ENCODE peak calls at places on chromosomes 1 and 21, in nine cellular contexts. K is GM23338, Q is endothelial cell of umbilical vein, S is suprapubic skin, E is HCT116, C is Panc1, V is H1, H is upper lobe of left lung, M is stomach. W is an unnamed sample. For H3K4me1, the result is how much of the 10 kb centered on the place peaks cover.

GRCh38 chr1:109932679-109933078 is 22.0 kb downstream of the CSF1 start:
- DNase-seq in V (no peak), C (no peak), M (peak), K (no peak), Q (no peak), E (no peak), S (no peak), H (no peak), W (no peak)

GRCh38 chr1:174426153-174426552 is 21.6 kb upstream of the GPR52 start:
- DNase-seq in Q (no peak), V (no peak), H (no peak), K (no peak), E (no peak), S (no peak), M (no peak), C (no peak), W (no peak)

GRCh38 chr21:36994501-36995189 is 11.9 kb upstream of the RIPPLY3 start:
- DNase-seq in C (no peak), H (no peak), K (peak), S (no peak), E (no peak), M (no peak), Q (no peak), V (peak), W (no peak)

GRCh38 chr1:47226121-47226977 is 5.7 kb downstream of the TAL1 start:
- DNase-seq in C (no peak), Q (peak), M (no peak), S (no peak), V (no peak), K (peak), E (no peak), H (no peak), W (no peak)

GRCh38 chr1:218499021-218499691 is 154.0 kb downstream of the TGFB2 start:
- DNase-seq in Q (peak), V (no peak), C (no peak), E (no peak), M (no peak), K (no peak), H (no peak), S (no peak), W (no peak)

GRCh38 chr1:55179177-55179835 is 35.9 kb downstream of the USP24 start:
- DNase-seq in M (no peak), H (no peak), E (no peak), C (no peak), V (no peak), S (no peak), K (no peak), Q (no peak), W (no peak)

GRCh38 chr1:221712776-221713431 is 29.0 kb downstream of the DUSP10 start:
- DNase-seq in C (no peak), M (peak), E (no peak), K (no peak), S (no peak), H (peak), V (no peak), Q (no peak), W (peak)

GRCh38 chr1:25082995-25083394 is 149.3 kb downstream of the SYF2 start:
- DNase-seq in H (no peak), V (no peak), K (no peak), S (no peak), E (no peak), C (no peak), Q (no peak), M (no peak), W (peak)

GRCh38 chr21:36504067-36505058 is 24.4 kb upstream of the CLDN14 start:
- DNase-seq in H (no peak), M (no peak), E (peak), Q (peak), K (peak), S (no peak), C (peak), V (no peak), W (no peak)

GRCh38 chr21:35226960-35227741 is 178.0 kb upstream of the RUNX1 start:
- DNase-seq in H (no peak), Q (no peak), M (no peak), K (no peak), S (no peak), E (no peak), C (no peak), V (no peak), W (no peak)

GRCh38 chr1:98110674-98111073 is 189.8 kb upstream of the DPYD start:
- DNase-seq in C (no peak), K (no peak), S (no peak), Q (no peak), H (no peak), V (no peak), E (no peak), M (no peak), W (no peak)

GRCh38 chr1:221053889-221054288 is 174.6 kb downstream of the HLX start:
- DNase-seq in C (no peak), S (no peak), M (no peak), K (no peak), H (no peak), Q (no peak), E (no peak), V (no peak), W (no peak)

GRCh38 chr1:114040273-114041043 is 61.2 kb downstream of the OLFML3 start:
- DNase-seq in C (no peak), H (peak), V (no peak), S (no peak), K (no peak), Q (no peak), E (no peak), M (no peak), W (no peak)

GRCh38 chr1:45304311-45305081 is 22.2 kb upstream of the HPDL start:
- DNase-seq in M (peak), V (peak), C (no peak), H (peak), E (no peak), K (no peak), Q (no peak), S (peak), W (peak)

GRCh38 chr1:36327421-36328087 is 4.1 kb upstream of the EVA1B start:
- DNase-seq in V (no peak), M (no peak), H (no peak), E (no peak), Q (no peak), C (no peak), K (no peak), S (no peak), W (no peak)

GRCh38 chr1:50447961-50448360 is 24.7 kb upstream of the DMRTA2 start:
- DNase-seq in S (no peak), V (no peak), Q (no peak), K (no peak), M (no peak), E (no peak), H (no peak), C (no peak), W (no peak)

GRCh38 chr1:62544570-62544969 is 52.8 kb upstream of the ANGPTL3 start:
- DNase-seq in E (no peak), K (no peak), Q (no peak), C (no peak), H (no peak), M (no peak), S (no peak), V (no peak), W (no peak)

GRCh38 chr1:42931911-42932422 is 26.7 kb downstream of the SLC2A1 start:
- DNase-seq in Q (no peak), M (peak), H (peak), C (no peak), S (peak), K (peak), V (no peak), E (no peak), W (peak)

GRCh38 chr1:197951617-197952175 is 34.5 kb downstream of the LHX9 start:
- DNase-seq in H (no peak), Q (no peak), S (no peak), C (no peak), E (no peak), V (no peak), M (no peak), K (no peak), W (no peak)

GRCh38 chr1:63799810-63800209 is 26.0 kb downstream of the ROR1 start:
- DNase-seq in M (no peak), S (no peak), V (no peak), Q (no peak), C (no peak), H (no peak), K (no peak), E (no peak), W (no peak)

GRCh38 chr1:96723372-96723771 is 1.8 kb downstream of the PTBP2 start:
- DNase-seq in C (no peak), K (no peak), E (no peak), S (no peak), H (no peak), V (no peak), Q (no peak), M (no peak), W (no peak)

GRCh38 chr1:193786041-193786440 is 599.6 kb upstream of the B3GALT2 start:
- DNase-seq in E (no peak), Q (no peak), M (no peak), V (no peak), H (no peak), S (no peak), K (no peak), C (no peak), W (no peak)

GRCh38 chr1:27979151-27979858 is 19.5 kb downstream of the XKR8 start:
- DNase-seq in M (no peak), K (peak), V (no peak), Q (peak), H (no peak), S (no peak), C (no peak), E (peak), W (no peak)

GRCh38 chr1:11765661-11766428 is 3.9 kb downstream of the C1orf167 start:
- DNase-seq in K (no peak), Q (no peak), C (no peak), H (no peak), V (no peak), M (no peak), S (no peak), E (no peak), W (no peak)

GRCh38 chr1:247639381-247639981 is 34.1 kb downstream of the OR2G3 start:
- DNase-seq in Q (no peak), S (peak), K (peak), C (no peak), M (peak), E (no peak), V (peak), H (peak), W (peak)

GRCh38 chr21:34130598-34130985 is 57.2 kb downstream of the MRPS6 start:
- DNase-seq in V (no peak), K (no peak), E (no peak), H (no peak), C (no peak), S (no peak), Q (no peak), M (no peak), W (no peak)

GRCh38 chr1:6727535-6727934 is 25.9 kb upstream of the DNAJC11 start:
- DNase-seq in M (peak), Q (peak), E (peak), H (peak), K (peak), V (peak), S (no peak), C (peak), W (peak)

GRCh38 chr1:15062479-15063099 is 91.0 kb upstream of the TMEM51 start:
- DNase-seq in H (no peak), C (no peak), S (no peak), M (no peak), E (no peak), Q (no peak), K (peak), V (peak), W (no peak)

GRCh38 chr1:183087001-183087400 is 63.8 kb downstream of the LAMC1 start:
- DNase-seq in E (no peak), Q (no peak), C (no peak), H (no peak), S (no peak), M (no peak), K (no peak), V (no peak), W (no peak)

GRCh38 chr1:111520040-111520439 is 16.6 kb upstream of the ADORA3 start:
- DNase-seq in E (no peak), H (no peak), M (no peak), K (no peak), Q (no peak), V (no peak), C (no peak), S (no peak), W (no peak)

GRCh38 chr1:110672001-110672752 is 2.6 kb downstream of the KCNA3 start:
- DNase-seq in H (peak), K (peak), Q (no peak), M (no peak), C (no peak), E (no peak), S (no peak), V (peak), W (no peak)

GRCh38 chr1:3547055-3548005 is 64.0 kb downstream of the MEGF6 start:
- DNase-seq in V (no peak), K (no peak), C (no peak), H (no peak), M (no peak), E (no peak), S (no peak), Q (no peak), W (no peak)
- H3K4me1 ChIP-seq in V (under half), K (under half), C (under half), H (under half), M (under half), E (under half), S (half or more), Q (under half), W (under half)

GRCh38 chr1:172176206-172176605 is 244.3 kb upstream of the C1orf105 start:
- DNase-seq in S (no peak), H (no peak), V (no peak), C (no peak), E (no peak), Q (no peak), K (no peak), M (no peak), W (no peak)

GRCh38 chr1:172178846-172179245 is 241.6 kb upstream of the C1orf105 start:
- DNase-seq in C (no peak), E (no peak), Q (no peak), H (no peak), K (no peak), S (no peak), V (no peak), M (no peak), W (no peak)

GRCh38 chr1:172177849-172178248 is 242.6 kb upstream of the C1orf105 start:
- DNase-seq in Q (no peak), V (no peak), H (no peak), M (no peak), K (no peak), C (no peak), E (no peak), S (no peak), W (no peak)

GRCh38 chr1:172185206-172185605 is 235.3 kb upstream of the C1orf105 start:
- DNase-seq in E (no peak), V (no peak), C (no peak), K (peak), H (no peak), Q (peak), M (no peak), S (no peak), W (no peak)

GRCh38 chr1:172180886-172181285 is 239.6 kb upstream of the C1orf105 start:
- DNase-seq in C (no peak), Q (peak), H (peak), E (no peak), M (peak), S (no peak), V (no peak), K (peak), W (peak)
- TF ChIP-seq POLR2AphosphoS5 in C (no peak), Q (no peak), H (no peak), E (no peak), M (no peak), S (no peak), V (no peak), K (no peak), W (no peak)

DNA sequence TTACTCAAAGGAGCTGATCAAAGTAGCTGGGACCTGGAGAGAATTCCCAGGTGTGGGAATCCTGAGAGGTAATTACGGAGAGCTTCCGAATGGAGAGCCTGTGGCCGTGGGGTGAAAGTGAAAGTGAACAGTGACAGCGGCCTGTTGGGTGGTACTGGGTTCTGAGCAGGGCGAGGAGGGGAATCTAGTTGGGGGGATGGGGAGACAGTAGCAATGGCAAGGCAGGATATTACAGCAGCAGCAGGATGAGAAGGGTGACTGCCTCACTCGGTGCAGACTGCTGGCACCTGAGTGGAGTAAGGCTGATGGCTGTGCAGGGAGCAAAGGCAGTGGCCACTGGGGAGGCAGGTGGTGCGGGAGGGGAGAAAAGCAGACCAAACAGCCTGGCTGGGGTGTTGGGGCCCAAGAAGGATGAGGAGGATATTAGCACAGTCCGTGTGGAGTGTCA is 70.3 kb upstream of the PRDX6 start:
- DNase-seq in Q (no peak), M (no peak), H (no peak), K (no peak), C (no peak), E (no peak), S (no peak), V (no peak), W (no peak)
- H3K4me3 ChIP-seq in Q (no peak), M (peak), H (peak), K (no peak), C (peak), E (no peak), S (no peak), V (no peak), W (peak)

GRCh38 chr1:2525896-2526823 is at the start of gene PANK4:
- DNase-seq in V (peak), H (peak), C (no peak), E (peak), K (peak), S (peak), Q (peak), M (peak), W (peak)
- H3K4me1 ChIP-seq in V (under half), H (half or more), C (under half), E (under half), K (under half), S (half or more), Q (under half), M (half or more), W (half or more)

DNA sequence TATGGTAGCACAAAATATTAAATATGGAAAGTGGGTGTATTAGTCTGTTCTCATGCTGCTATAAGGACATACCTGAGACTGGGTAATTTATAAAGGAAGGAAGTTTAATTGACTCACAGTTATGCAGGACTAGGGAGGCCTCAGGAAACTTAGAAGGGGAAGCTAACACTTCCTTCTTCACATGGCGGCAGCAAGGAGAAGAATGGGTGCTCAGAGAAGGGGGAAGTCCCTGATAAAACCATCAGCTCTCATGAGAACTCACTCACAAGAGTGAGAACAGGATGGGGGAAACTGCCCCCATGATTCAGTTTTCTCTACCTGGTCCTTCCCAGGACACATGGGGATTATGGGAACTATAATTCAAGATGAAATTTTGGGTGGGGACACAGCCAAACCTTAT is 15.8 kb upstream of the BACE2 start:
- DNase-seq in S (no peak), C (no peak), Q (no peak), H (no peak), K (no peak), E (no peak), V (no peak), M (no peak), W (no peak)
- TF ChIP-seq POLR2AphosphoS5 in S (no peak), C (no peak), Q (no peak), H (no peak), K (no peak), E (no peak), V (no peak), M (no peak), W (no peak)

DNA sequence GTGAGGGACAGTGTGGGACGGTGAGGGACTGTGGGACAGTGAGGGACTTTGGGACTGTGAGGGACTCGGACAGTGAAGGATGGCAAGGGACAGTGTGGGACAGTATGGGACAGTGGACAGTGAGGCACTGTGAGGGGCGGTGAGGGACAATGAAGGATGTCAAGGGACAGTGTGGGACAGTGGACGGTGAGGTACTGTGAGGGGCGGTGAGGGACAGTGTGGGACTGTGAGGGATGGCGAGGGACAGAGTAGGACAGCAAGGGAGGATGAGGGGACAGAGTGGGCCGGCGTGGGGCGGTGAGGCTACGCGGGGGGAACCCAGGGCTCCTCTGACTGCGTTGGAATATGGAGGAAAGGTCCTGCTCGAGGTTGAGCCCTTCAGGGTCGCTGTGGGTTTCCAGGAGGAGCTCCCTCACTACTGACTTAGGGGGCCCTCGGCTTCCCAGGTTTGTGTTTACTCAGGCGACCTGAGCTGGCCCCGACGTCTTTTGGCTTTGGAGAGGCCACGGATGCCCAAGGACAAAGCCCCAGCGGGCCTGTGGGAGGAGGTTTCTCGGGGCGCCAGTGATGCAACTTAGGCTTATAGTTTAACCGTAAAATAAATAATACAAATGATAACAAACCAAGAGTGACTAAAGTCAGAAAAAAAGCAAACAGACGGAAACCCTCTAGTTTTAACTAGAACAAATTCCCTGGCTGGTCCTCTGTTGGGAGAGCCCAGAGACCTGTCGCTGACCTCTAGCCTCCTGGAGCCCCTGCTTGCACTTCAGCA is 1.1 kb upstream of the ERRFI1 start:
- DNase-seq in S (peak), E (no peak), H (peak), C (no peak), V (no peak), Q (no peak), K (peak), M (peak), W (no peak)
- H3K4me3 ChIP-seq in S (peak), E (peak), H (peak), C (peak), V (peak), Q (peak), K (peak), M (peak), W (no peak)

GRCh38 chr1:26719205-26719604 is 23.4 kb downstream of the ARID1A start:
- DNase-seq in M (no peak), H (no peak), K (no peak), C (no peak), S (no peak), Q (no peak), E (no peak), V (no peak), W (no peak)

GRCh38 chr1:26721669-26722355 is 26.0 kb downstream of the ARID1A start:
- DNase-seq in S (no peak), C (no peak), M (no peak), Q (no peak), H (no peak), K (no peak), V (no peak), E (no peak), W (no peak)

GRCh38 chr1:26711777-26712176 is 16.0 kb downstream of the ARID1A start:
- DNase-seq in M (no peak), C (no peak), Q (no peak), K (no peak), E (no peak), V (no peak), H (no peak), S (no peak), W (no peak)

DNA sequence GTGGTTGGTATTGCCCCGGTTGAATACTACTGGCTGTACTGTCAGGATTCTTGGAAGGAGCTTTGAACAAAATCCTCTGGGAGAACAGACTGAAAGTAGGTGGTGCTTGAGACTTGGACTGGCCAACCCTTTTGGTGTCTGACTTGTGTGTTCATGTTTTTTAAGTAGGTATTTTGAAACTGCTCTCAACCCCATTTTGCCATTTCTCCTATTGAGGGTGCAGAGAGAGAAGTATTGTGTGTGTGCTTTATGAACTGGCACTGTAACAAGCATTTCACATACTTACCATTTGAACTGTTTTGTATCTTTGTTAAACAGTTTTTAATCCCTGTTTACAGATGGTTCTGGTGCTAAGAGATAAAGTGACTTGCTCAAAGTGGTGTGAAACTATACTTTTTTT is 21.3 kb downstream of the ARID1A start:
- DNase-seq in C (no peak), Q (no peak), E (no peak), H (peak), K (no peak), S (no peak), M (no peak), V (no peak), W (no peak)
- H3K4me1 ChIP-seq in C (half or more), Q (under half), E (under half), H (half or more), K (under half), S (half or more), M (half or more), V (under half), W (half or more)

GRCh38 chr1:41712081-41712480 is 206.6 kb downstream of the HIVEP3 start:
- DNase-seq in Q (no peak), V (no peak), H (no peak), S (no peak), C (no peak), K (no peak), M (no peak), E (no peak), W (no peak)
- TF ChIP-seq POLR2AphosphoS5 in Q (no peak), V (no peak), H (no peak), S (no peak), C (no peak), K (no peak), M (no peak), E (no peak), W (no peak)

W was measured in spleen.